ENCODE peak calls at places on chromosomes 7 and 10, in eight cellular contexts. One of them, this sample, is unnamed.

GRCh38 chr7:131161103-131161502 is 166.6 kb upstream of the MKLN1 start:
- DNase-seq in OCI-LY7: no peak
- DNase-seq in Panc1: no peak
- DNase-seq in uterus: no peak
- DNase-seq in AG09309: no peak
- DNase-seq in nephron progenitor cell: no peak
- DNase-seq in tibial artery: no peak
- DNase-seq in MCF 10A: no peak
- DNase-seq in this sample: peak; percentile 19

GRCh38 chr7:116806046-116806944 is 56.1 kb upstream of the CAPZA2 start:
- DNase-seq in MCF 10A: no peak
- DNase-seq in Panc1: no peak
- DNase-seq in tibial artery: no peak
- DNase-seq in uterus: no peak
- DNase-seq in AG09309: no peak
- DNase-seq in nephron progenitor cell: no peak
- DNase-seq in OCI-LY7: no peak
- DNase-seq in this sample: no peak

GRCh38 chr10:1448252-1448901 is 288.9 kb downstream of the ADARB2 start:
- DNase-seq in uterus: no peak
- DNase-seq in OCI-LY7: no peak
- DNase-seq in MCF 10A: no peak
- DNase-seq in AG09309: no peak
- DNase-seq in nephron progenitor cell: no peak
- DNase-seq in tibial artery: no peak
- DNase-seq in Panc1: no peak
- DNase-seq in this sample: no peak

GRCh38 chr7:6465862-6466261 is 18.1 kb upstream of the DAGLB start:
- DNase-seq in OCI-LY7: no peak
- DNase-seq in AG09309: no peak
- DNase-seq in Panc1: no peak
- DNase-seq in MCF 10A: no peak
- DNase-seq in tibial artery: no peak
- DNase-seq in uterus: no peak
- DNase-seq in nephron progenitor cell: no peak
- DNase-seq in this sample: no peak

GRCh38 chr7:107559864-107560263 is 3.9 kb downstream of the COG5 start:
- DNase-seq in nephron progenitor cell: no peak
- DNase-seq in AG09309: no peak
- DNase-seq in MCF 10A: peak; percentile 55
- DNase-seq in tibial artery: no peak
- DNase-seq in Panc1: no peak
- DNase-seq in OCI-LY7: no peak
- DNase-seq in uterus: no peak
- DNase-seq in this sample: peak; percentile 61

GRCh38 chr10:12699258-12699700 is 302.2 kb downstream of the CCDC3 start:
- DNase-seq in Panc1: no peak
- DNase-seq in tibial artery: no peak
- DNase-seq in OCI-LY7: no peak
- DNase-seq in nephron progenitor cell: no peak
- DNase-seq in uterus: no peak
- DNase-seq in AG09309: no peak
- DNase-seq in MCF 10A: no peak
- DNase-seq in this sample: peak; percentile 66

GRCh38 chr7:47571355-47572100 is 10.4 kb downstream of the TNS3 start:
- DNase-seq in AG09309: peak; percentile 85
- DNase-seq in nephron progenitor cell: no peak
- DNase-seq in MCF 10A: peak; percentile 81
- DNase-seq in tibial artery: peak; percentile 76
- DNase-seq in uterus: peak; percentile 61
- DNase-seq in Panc1: no peak
- DNase-seq in OCI-LY7: no peak
- DNase-seq in this sample: peak; percentile 89

GRCh38 chr7:17968791-17969715 is 28.8 kb upstream of the SNX13 start:
- DNase-seq in AG09309: no peak
- DNase-seq in MCF 10A: no peak
- DNase-seq in OCI-LY7: no peak
- DNase-seq in Panc1: no peak
- DNase-seq in uterus: no peak
- DNase-seq in tibial artery: no peak
- DNase-seq in nephron progenitor cell: no peak
- DNase-seq in this sample: no peak

GRCh38 chr10:10975647-10976046 is 42.0 kb upstream of the CELF2 start:
- DNase-seq in nephron progenitor cell: no peak
- DNase-seq in Panc1: no peak
- DNase-seq in MCF 10A: peak; percentile 7
- DNase-seq in OCI-LY7: no peak
- DNase-seq in tibial artery: no peak
- DNase-seq in AG09309: no peak
- DNase-seq in uterus: no peak
- DNase-seq in this sample: no peak

GRCh38 chr7:132464740-132465139 is 111.5 kb downstream of the PLXNA4 start:
- DNase-seq in uterus: no peak
- DNase-seq in AG09309: no peak
- DNase-seq in Panc1: no peak
- DNase-seq in nephron progenitor cell: no peak
- DNase-seq in OCI-LY7: no peak
- DNase-seq in MCF 10A: peak; percentile 68
- DNase-seq in tibial artery: no peak
- DNase-seq in this sample: peak; percentile 48

GRCh38 chr7:21850531-21851285 is 95.0 kb downstream of the CDCA7L start:
- DNase-seq in OCI-LY7: no peak
- DNase-seq in tibial artery: no peak
- DNase-seq in MCF 10A: no peak
- DNase-seq in uterus: no peak
- DNase-seq in AG09309: peak; percentile 25
- DNase-seq in nephron progenitor cell: no peak
- DNase-seq in Panc1: no peak
- DNase-seq in this sample: peak; percentile 81

GRCh38 chr10:64396105-64396504 is 874.9 kb downstream of the REEP3 start:
- DNase-seq in uterus: no peak
- DNase-seq in AG09309: no peak
- DNase-seq in MCF 10A: peak; percentile 27
- DNase-seq in tibial artery: no peak
- DNase-seq in nephron progenitor cell: no peak
- DNase-seq in OCI-LY7: no peak
- DNase-seq in Panc1: no peak
- DNase-seq in this sample: peak; percentile 61

GRCh38 chr10:86941426-86941825 is 16.0 kb downstream of the MMRN2 start:
- DNase-seq in uterus: no peak
- DNase-seq in nephron progenitor cell: no peak
- DNase-seq in AG09309: no peak
- DNase-seq in tibial artery: peak; percentile 10
- DNase-seq in OCI-LY7: no peak
- DNase-seq in Panc1: no peak
- DNase-seq in MCF 10A: no peak
- DNase-seq in this sample: no peak

GRCh38 chr7:131090866-131091692 is 236.6 kb upstream of the MKLN1 start:
- DNase-seq in nephron progenitor cell: no peak
- DNase-seq in uterus: no peak
- DNase-seq in OCI-LY7: no peak
- DNase-seq in tibial artery: no peak
- DNase-seq in MCF 10A: no peak
- DNase-seq in Panc1: no peak
- DNase-seq in AG09309: no peak
- DNase-seq in this sample: no peak

GRCh38 chr7:99628471-99629465 is 12.0 kb downstream of the ZSCAN25 start:
- DNase-seq in nephron progenitor cell: no peak
- DNase-seq in OCI-LY7: no peak
- DNase-seq in AG09309: no peak
- DNase-seq in uterus: no peak
- DNase-seq in tibial artery: no peak
- DNase-seq in MCF 10A: no peak
- DNase-seq in Panc1: no peak
- DNase-seq in this sample: no peak

GRCh38 chr7:157368955-157369354 is 32.2 kb downstream of the DNAJB6 start:
- DNase-seq in uterus: no peak
- DNase-seq in MCF 10A: no peak
- DNase-seq in AG09309: no peak
- DNase-seq in tibial artery: no peak
- DNase-seq in nephron progenitor cell: no peak
- DNase-seq in Panc1: no peak
- DNase-seq in OCI-LY7: no peak
- DNase-seq in this sample: no peak

GRCh38 chr7:15389073-15389472 is 172.7 kb downstream of the AGMO start:
- DNase-seq in nephron progenitor cell: no peak
- DNase-seq in AG09309: no peak
- DNase-seq in tibial artery: no peak
- DNase-seq in uterus: no peak
- DNase-seq in MCF 10A: peak; percentile 5
- DNase-seq in Panc1: no peak
- DNase-seq in OCI-LY7: no peak
- DNase-seq in this sample: no peak
- TF ChIP-seq CTCF in nephron progenitor cell: no peak
- TF ChIP-seq CTCF in AG09309: no peak
- TF ChIP-seq CTCF in tibial artery: no peak
- TF ChIP-seq CTCF in uterus: no peak
- TF ChIP-seq CTCF in MCF 10A: no peak
- TF ChIP-seq CTCF in Panc1: no peak
- TF ChIP-seq CTCF in OCI-LY7: no peak
- TF ChIP-seq CTCF in this sample: no peak

GRCh38 chr7:150404785-150405583 is 25.9 kb downstream of the ZNF775 start:
- DNase-seq in uterus: peak; percentile 90
- DNase-seq in nephron progenitor cell: peak; percentile 90
- DNase-seq in MCF 10A: peak; percentile 59
- DNase-seq in tibial artery: peak; percentile 88
- DNase-seq in Panc1: no peak
- DNase-seq in AG09309: peak; percentile 49
- DNase-seq in OCI-LY7: peak; percentile 90
- DNase-seq in this sample: peak; percentile 91
- TF ChIP-seq CTCF in uterus: no peak
- TF ChIP-seq CTCF in nephron progenitor cell: no peak
- TF ChIP-seq CTCF in MCF 10A: no peak
- TF ChIP-seq CTCF in tibial artery: no peak
- TF ChIP-seq CTCF in Panc1: no peak
- TF ChIP-seq CTCF in AG09309: no peak
- TF ChIP-seq CTCF in OCI-LY7: peak; percentile 62
- TF ChIP-seq CTCF in this sample: no peak

DNA sequence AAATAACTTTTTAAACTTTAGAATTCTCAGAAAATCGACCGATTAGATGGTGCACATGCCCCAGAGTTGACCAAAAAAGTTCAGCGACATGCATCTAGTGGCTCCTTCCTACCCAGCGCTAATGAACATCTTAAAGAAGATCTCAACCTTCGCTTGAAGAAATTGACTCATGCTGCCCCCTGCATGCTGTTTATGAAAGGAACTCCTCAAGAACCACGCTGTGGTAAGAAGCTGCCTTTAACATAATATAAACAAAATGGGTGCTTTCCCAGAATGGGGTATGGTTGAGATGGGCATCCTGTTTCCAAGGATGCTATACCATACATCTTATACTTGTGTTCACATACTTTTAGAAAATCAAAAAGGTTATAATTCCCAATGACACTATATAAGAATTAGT is 24.6 kb downstream of the GLRX3 start:
- DNase-seq in AG09309: no peak
- DNase-seq in uterus: no peak
- DNase-seq in Panc1: no peak
- DNase-seq in MCF 10A: no peak
- DNase-seq in nephron progenitor cell: no peak
- DNase-seq in tibial artery: no peak
- DNase-seq in OCI-LY7: peak; percentile 26
- DNase-seq in this sample: peak; percentile 22
- TF ChIP-seq CTCF in AG09309: no peak
- TF ChIP-seq CTCF in uterus: no peak
- TF ChIP-seq CTCF in Panc1: peak; percentile 31
- TF ChIP-seq CTCF in MCF 10A: no peak
- TF ChIP-seq CTCF in nephron progenitor cell: no peak
- TF ChIP-seq CTCF in tibial artery: no peak
- TF ChIP-seq CTCF in OCI-LY7: peak; percentile 60
- TF ChIP-seq CTCF in this sample: peak; percentile 27

DNA sequence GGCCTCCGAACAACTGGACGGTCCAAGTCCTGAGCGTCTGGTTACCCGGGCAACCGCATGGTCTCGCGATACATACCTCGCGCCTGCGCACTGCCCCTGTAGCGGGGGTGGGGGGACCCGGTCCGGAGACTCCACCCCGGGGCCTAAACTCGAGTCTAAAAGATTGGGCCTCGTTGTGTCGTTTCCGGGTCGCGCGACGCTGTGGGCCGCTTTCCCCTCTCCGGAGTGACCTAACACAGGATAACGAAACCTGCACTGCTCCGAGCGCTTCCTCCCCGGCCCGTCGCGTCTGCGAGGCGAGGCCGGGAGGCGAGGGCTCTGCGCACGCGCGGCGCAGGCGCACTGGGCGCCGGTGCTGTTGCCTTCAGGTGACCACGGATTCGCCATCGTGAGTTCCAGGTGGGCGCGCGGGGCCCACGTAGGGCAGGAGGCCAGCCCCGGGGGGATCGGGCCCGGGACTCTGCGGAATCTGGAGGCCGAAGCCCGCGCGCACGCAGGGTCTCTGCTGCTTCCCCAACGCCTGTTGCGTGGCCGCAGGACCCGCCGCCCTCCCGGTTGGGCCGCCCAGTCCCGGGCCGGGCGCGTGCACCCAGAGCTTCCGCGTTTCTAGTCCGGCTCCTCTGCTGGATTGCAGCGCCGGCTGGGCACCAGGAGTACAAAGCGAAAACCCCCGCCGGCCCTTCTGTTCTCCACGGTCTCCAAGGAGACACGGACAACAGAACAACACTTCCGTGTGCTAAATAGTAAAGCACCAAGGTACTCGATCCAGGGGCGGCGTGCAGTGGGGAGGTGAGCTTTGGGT is at the start of gene RPP38:
- DNase-seq in OCI-LY7: peak; percentile 95
- DNase-seq in MCF 10A: peak; percentile 96
- DNase-seq in nephron progenitor cell: peak; percentile 98
- DNase-seq in uterus: peak; percentile 97
- DNase-seq in AG09309: peak; percentile 79
- DNase-seq in Panc1: peak; percentile 64
- DNase-seq in tibial artery: peak; percentile 94
- DNase-seq in this sample: peak; percentile 97
- TF ChIP-seq CTCF in OCI-LY7: no peak
- TF ChIP-seq CTCF in MCF 10A: no peak
- TF ChIP-seq CTCF in nephron progenitor cell: no peak
- TF ChIP-seq CTCF in uterus: no peak
- TF ChIP-seq CTCF in AG09309: no peak
- TF ChIP-seq CTCF in Panc1: no peak
- TF ChIP-seq CTCF in tibial artery: no peak
- TF ChIP-seq CTCF in this sample: no peak

DNA sequence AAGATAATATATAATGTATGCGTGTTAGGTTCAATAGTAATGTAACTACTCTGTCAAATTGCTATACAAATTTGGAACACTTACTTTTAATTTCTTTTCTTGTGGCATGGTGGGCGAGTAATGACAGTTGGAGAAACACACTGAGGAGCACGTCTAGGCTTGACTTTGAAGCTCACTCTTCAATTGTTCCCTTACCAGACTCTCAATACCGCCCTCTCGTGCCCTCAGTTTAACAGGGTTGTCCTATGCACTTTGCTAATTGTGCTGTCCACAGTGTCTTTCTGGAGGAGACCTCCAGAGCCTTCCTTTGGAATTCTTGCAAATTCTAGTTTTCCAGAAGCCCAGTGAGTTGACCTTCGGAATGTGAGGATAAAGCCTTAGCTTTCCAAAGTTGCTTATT is 107.2 kb upstream of the RELN start:
- DNase-seq in OCI-LY7: no peak
- DNase-seq in AG09309: no peak
- DNase-seq in Panc1: no peak
- DNase-seq in uterus: no peak
- DNase-seq in nephron progenitor cell: no peak
- DNase-seq in tibial artery: no peak
- DNase-seq in MCF 10A: peak; percentile 43
- DNase-seq in this sample: no peak
- TF ChIP-seq CTCF in OCI-LY7: peak; percentile 35
- TF ChIP-seq CTCF in AG09309: peak; percentile 48
- TF ChIP-seq CTCF in Panc1: peak; percentile 53
- TF ChIP-seq CTCF in uterus: no peak
- TF ChIP-seq CTCF in nephron progenitor cell: no peak
- TF ChIP-seq CTCF in tibial artery: no peak
- TF ChIP-seq CTCF in MCF 10A: no peak
- TF ChIP-seq CTCF in this sample: peak; percentile 22

This sample was measured in astrocyte of the spinal cord.